ENCODE peak calls at places on chromosomes 13 and 19, in six cellular contexts. Y, Z, B, V, K and T are unnamed samples.

GRCh38 chr13:91329736-91330135 is 17.8 kb upstream of the MIR17HG start:
- DNase-seq in Y (no peak), Z (no peak), B (no peak), V (no peak), K (no peak), T (no peak)

GRCh38 chr13:94917814-94918213 is 205.5 kb upstream of the SOX21 start:
- DNase-seq in Y (no peak), Z (no peak), B (no peak), V (no peak), K (no peak), T (no peak)

GRCh38 chr19:2015611-2015950 is at the start of gene BTBD2:
- DNase-seq in Y (peak; percentile 78), Z (peak; percentile 50), B (peak; percentile 79), V (peak; percentile 84), K (peak; percentile 70), T (peak; percentile 57)

GRCh38 chr19:55434356-55434755 is 8.7 kb downstream of the SHISA7 start:
- DNase-seq in Y (no peak), Z (no peak), B (peak; percentile 1), V (no peak), K (no peak), T (no peak)

GRCh38 chr13:91135949-91136348 is 211.5 kb upstream of the MIR17HG start:
- DNase-seq in Y (no peak), Z (no peak), B (no peak), V (no peak), K (no peak), T (peak; percentile 50)

GRCh38 chr13:21348771-21349170 is 110.3 kb downstream of the ZDHHC20 start:
- DNase-seq in Y (no peak), Z (no peak), B (no peak), V (no peak), K (no peak), T (no peak)

GRCh38 chr19:30228113-30228725 is 144.0 kb upstream of the ZNF536 start:
- DNase-seq in Y (no peak), Z (no peak), B (no peak), V (no peak), K (peak; percentile 13), T (peak; percentile 35)

GRCh38 chr19:926595-927043 is 784 bp downstream of the ARID3A start:
- DNase-seq in Y (no peak), Z (no peak), B (peak; percentile 74), V (no peak), K (peak; percentile 77), T (no peak)

GRCh38 chr19:29690842-29691241 is 24.2 kb downstream of the C19orf12 start:
- DNase-seq in Y (no peak), Z (no peak), B (peak; percentile 54), V (peak; percentile 49), K (no peak), T (peak; percentile 59)

GRCh38 chr13:41645313-41645712 is 188.0 kb downstream of the RGCC start:
- DNase-seq in Y (peak; percentile 60), Z (peak; percentile 26), B (peak; percentile 68), V (peak; percentile 90), K (no peak), T (no peak)

GRCh38 chr13:101144808-101145419 is 271.4 kb downstream of the NALCN start:
- DNase-seq in Y (no peak), Z (no peak), B (no peak), V (peak; percentile 71), K (no peak), T (no peak)

DNA sequence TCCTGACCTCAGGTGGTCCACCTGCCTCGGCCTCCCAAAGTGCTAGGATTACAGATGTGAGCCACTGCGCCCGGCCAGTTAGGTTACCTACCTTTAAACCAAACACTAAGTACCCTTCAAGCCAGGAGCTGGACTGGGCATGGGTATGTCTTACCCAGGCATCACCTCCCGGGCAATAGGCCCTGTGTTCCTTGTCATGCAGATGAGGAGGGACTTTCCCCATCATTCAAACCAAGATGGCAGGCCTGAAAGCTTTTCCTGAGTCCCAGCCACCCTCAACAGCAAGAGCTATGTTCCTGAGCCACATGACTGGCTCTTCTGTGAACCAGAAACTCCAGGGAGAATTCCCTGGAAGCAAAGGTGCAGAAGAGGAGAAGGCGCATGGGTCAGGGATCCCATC is 9.5 kb downstream of the RAB8A start:
- DNase-seq in Y (no peak), Z (no peak), B (no peak), V (no peak), K (no peak), T (no peak)
- H3K36me3 ChIP-seq in Y (no peaks in the 10 kb centered on the region), Z (no peaks in the 10 kb centered on the region), B (peaks cover 83% of the 10 kb centered on the region), V (peaks cover 66% of the 10 kb centered on the region), K (peaks cover 47% of the 10 kb centered on the region), T (peaks cover 69% of the 10 kb centered on the region)

DNA sequence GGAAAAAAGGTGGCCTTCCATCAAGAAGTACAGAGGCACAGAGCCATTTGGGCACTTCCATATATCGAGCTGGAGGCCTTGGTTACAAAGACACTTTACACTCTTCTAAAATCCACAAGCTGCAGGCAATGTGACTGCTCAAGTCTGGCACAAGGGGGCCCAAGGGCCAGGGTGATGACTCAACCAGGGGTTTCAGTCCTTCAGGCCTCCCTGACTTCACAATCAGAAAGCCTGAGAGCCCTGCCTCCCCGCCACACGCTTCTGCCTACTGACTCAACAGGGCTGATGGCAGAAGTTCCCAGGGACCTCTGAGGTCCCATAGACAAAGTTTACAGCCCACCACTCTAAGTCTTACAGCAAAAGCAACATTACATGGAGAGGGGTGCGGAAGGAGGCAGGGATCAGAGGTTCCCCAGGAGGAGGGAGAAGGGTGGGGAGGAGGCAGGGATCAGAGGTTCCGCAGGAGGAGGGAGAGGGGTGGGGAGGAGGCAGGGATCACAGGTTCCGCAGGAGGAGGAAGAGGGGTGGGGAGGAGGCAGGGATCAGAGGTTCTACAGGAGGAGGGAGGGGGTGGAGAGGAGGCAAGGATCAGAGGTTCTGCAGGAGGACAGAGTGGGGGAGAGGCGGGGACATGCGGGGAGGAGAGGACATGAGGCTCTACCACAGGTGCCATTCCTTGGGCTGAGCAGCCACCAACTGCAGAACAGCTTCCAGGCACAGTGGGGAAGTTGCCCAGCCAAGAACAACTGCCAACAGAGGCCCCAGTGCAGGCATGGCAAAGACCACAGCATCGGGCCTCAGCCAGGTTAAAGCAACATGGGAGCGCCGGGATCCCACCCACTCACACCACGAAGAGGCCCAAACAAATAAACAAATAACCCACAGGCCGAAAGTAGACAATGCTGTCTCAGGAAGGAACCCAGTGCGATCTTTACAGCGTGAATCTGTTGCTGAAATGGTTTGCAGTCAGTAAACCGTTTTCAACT is 52.0 kb downstream of the SLC7A1 start:
- DNase-seq in Y (no peak), Z (no peak), B (no peak), V (peak; percentile 60), K (no peak), T (no peak)
- TF ChIP-seq CTCF in Y (no peak), Z (no peak), B (no peak), V (peak; percentile 26), K (no peak), T (no peak)

GRCh38 chr13:109383683-109384082 is 402.7 kb downstream of the IRS2 start:
- DNase-seq in Y (no peak), Z (no peak), B (no peak), V (peak; percentile 79), K (no peak), T (no peak)
- H3K27ac ChIP-seq in Y (no peak overlapping the region), Z (no peak overlapping the region), B (no peak overlapping the region), V (no peak overlapping the region), K (no peak overlapping the region), T (no peak overlapping the region)

DNA sequence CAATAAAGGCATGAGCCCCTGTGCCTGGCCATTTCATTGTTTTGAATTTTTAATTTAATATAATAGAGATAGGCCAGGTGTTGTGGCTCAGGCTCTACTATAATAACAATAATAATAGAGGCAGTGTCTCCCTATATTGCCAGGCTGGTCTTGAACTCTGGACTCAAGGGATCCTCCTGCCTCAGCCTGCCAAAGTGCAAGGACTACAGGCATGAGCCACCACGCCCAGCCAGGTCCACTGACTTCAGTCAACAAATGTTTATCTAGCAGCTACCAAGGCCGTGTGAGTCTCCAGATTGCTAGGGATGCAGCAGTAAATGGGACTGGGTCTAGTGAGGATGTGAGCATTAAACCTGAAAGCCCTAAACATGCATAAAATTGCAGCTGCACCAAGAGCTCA is 13.8 kb upstream of the ILF3 start:
- DNase-seq in Y (no peak), Z (no peak), B (no peak), V (no peak), K (peak; percentile 58), T (no peak)
- H3K36me3 ChIP-seq in Y (no peaks in the 10 kb centered on the region), Z (no peaks in the 10 kb centered on the region), B (peaks cover 82% of the 10 kb centered on the region), V (peaks cover 51% of the 10 kb centered on the region), K (peaks cover 39% of the 10 kb centered on the region), T (peaks cover 69% of the 10 kb centered on the region)

GRCh38 chr13:66618702-66619101 is 611.4 kb downstream of the PCDH9 start:
- DNase-seq in Y (no peak), Z (no peak), B (no peak), V (peak; percentile 63), K (no peak), T (no peak)
- TF ChIP-seq CTCF in Y (no peak), Z (peak; percentile 9), B (peak; percentile 43), V (peak; percentile 59), K (peak; percentile 14), T (no peak)

GRCh38 chr19:38714354-38714778 is 29.9 kb downstream of the CAPN12 start:
- DNase-seq in Y (no peak), Z (no peak), B (no peak), V (no peak), K (no peak), T (no peak)
- H3K27ac ChIP-seq in Y (peak overlapping the region; percentile 71), Z (no peak overlapping the region), B (peak overlapping the region; percentile 80), V (peak overlapping the region; percentile 12), K (peak overlapping the region; percentile 23), T (no peak overlapping the region)

GRCh38 chr13:49524740-49525501 is 29.2 kb downstream of the PHF11 start:
- DNase-seq in Y (no peak), Z (no peak), B (no peak), V (no peak), K (no peak), T (no peak)
- H3K36me3 ChIP-seq in Y (no peaks in the 10 kb centered on the region), Z (no peaks in the 10 kb centered on the region), B (peaks cover 74% of the 10 kb centered on the region), V (peaks cover 8% of the 10 kb centered on the region), K (peaks cover 12% of the 10 kb centered on the region), T (no peaks in the 10 kb centered on the region)

DNA sequence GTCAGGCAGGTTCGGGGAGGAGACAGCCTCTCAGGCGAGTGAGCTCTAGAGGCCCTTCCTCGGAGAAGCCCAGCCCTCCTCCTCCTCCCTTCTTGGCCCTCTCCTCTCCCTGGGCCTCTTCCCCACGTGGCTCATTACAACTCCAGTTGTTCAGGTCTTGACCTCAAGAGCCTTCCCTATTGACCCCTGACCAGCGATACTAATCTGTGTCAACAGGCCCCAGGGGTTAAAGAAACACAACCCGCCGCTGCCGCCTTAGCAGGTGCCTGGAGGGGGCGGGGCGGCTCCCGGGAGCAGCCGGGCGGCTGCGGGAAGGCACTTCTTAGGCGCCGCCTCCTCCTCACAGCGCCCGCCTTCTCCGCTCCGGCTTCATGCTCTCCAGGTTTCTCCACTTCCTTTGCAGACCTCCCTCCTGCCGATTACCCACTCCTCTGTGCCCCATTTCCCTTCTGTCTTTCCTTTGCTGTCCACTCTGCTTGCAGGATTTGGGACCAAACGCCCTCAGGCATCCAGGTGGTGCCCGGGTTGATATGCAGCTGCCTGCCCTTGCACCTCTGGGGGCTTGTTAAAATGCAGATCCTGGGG is 51.0 kb downstream of the LYL1 start:
- DNase-seq in Y (peak; percentile 69), Z (peak; percentile 81), B (peak; percentile 88), V (peak; percentile 24), K (peak; percentile 76), T (peak; percentile 75)
- TF ChIP-seq CTCF in Y (no peak), Z (no peak), B (no peak), V (no peak), K (no peak), T (no peak)